ENCODE peak calls at places on chromosomes 12 and 14, in seven cellular contexts. L, C, M, N, K, T and Q are unnamed samples.
A peak's percentile ranks its signal among the peaks of the same experiment; 100 is the strongest.

GRCh38 chr14:100142073-100143040 is 17.1 kb downstream of the DEGS2 start:
- DNase-seq in L (no peak), C (no peak), M (no peak), N (no peak), K (peak; percentile 26), T (peak; percentile 81), Q (no peak)

GRCh38 chr14:105530446-105531087 is 4.2 kb downstream of the TMEM121 start:
- DNase-seq in L (no peak), C (no peak), M (no peak), N (no peak), K (no peak), T (no peak), Q (no peak)

GRCh38 chr14:103869406-103870143 is 22.2 kb upstream of the PPP1R13B start:
- DNase-seq in L (no peak), C (no peak), M (no peak), N (no peak), K (no peak), T (peak; percentile 20), Q (no peak)

GRCh38 chr14:23660290-23661226 is 24.4 kb downstream of the DHRS2 start:
- DNase-seq in L (no peak), C (no peak), M (no peak), N (no peak), K (no peak), T (no peak), Q (no peak)

GRCh38 chr12:130026608-130027176 is 122.9 kb upstream of the TMEM132D start:
- DNase-seq in L (peak; percentile 66), C (no peak), M (no peak), N (no peak), K (peak; percentile 44), T (no peak), Q (peak; percentile 6)

GRCh38 chr14:61322011-61322798 is 826 bp downstream of the PRKCH start:
- DNase-seq in L (peak; percentile 43), C (peak; percentile 81), M (no peak), N (no peak), K (no peak), T (peak; percentile 55), Q (no peak)

GRCh38 chr12:1527789-1528188 is 66.6 kb downstream of the FBXL14 start:
- DNase-seq in L (no peak), C (peak; percentile 27), M (peak; percentile 88), N (no peak), K (peak; percentile 39), T (no peak), Q (no peak)

GRCh38 chr12:11649413-11650278 is at the start of gene ETV6:
- DNase-seq in L (peak; percentile 79), C (no peak), M (peak; percentile 81), N (peak; percentile 76), K (peak; percentile 96), T (peak; percentile 75), Q (peak; percentile 81)

GRCh38 chr14:104289485-104289884 is 151.1 kb downstream of the KIF26A start:
- DNase-seq in L (no peak), C (peak; percentile 10), M (no peak), N (no peak), K (no peak), T (peak; percentile 17), Q (no peak)

GRCh38 chr12:51051787-51052186 is 3.7 kb downstream of the LETMD1 start:
- DNase-seq in L (no peak), C (no peak), M (no peak), N (no peak), K (peak; percentile 50), T (no peak), Q (no peak)

GRCh38 chr14:23569443-23570151 is 2.0 kb upstream of the AP1G2 start:
- DNase-seq in L (peak; percentile 90), C (peak; percentile 61), M (no peak), N (no peak), K (peak; percentile 40), T (no peak), Q (no peak)

GRCh38 chr14:88554458-88555286 is at the start of gene PTPN21:
- DNase-seq in L (peak; percentile 84), C (peak; percentile 79), M (peak; percentile 76), N (no peak), K (peak; percentile 67), T (peak; percentile 86), Q (no peak)

DNA sequence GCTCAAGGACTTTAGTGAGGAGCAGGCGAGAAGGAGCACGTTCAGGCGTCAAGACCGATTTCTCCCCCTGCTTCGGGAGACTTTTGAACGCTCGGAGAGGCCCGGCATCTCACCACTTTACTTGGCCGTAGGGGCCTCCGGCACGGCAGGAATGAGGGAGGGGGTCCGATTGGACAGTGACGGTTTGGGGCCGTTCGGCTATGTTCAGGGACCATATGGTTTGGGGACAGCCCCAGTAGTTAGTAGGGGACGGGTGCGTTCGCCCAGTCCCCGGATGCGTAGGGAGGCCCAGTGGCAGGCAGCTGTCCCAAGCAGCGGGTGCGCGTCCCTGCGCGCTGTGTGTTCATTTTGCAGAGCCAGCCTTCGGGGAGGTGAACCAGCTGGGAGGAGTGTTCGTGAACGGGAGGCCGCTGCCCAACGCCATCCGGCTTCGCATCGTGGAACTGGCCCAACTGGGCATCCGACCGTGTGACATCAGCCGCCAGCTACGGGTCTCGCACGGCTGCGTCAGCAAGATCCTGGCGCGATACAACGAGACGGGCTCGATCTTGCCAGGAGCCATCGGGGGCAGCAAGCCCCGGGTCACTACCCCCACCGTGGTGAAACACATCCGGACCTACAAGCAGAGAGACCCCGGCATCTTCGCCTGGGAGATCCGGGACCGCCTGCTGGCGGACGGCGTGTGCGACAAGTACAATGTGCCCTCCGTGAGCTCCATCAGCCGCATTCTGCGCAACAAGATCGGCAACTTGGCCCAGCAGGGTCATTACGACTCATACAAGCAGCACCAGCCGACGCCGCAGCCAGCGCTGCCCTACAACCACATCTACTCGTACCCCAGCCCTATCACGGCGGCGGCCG is 1.1 kb downstream of the PAX9 start:
- DNase-seq in L (peak; percentile 77), C (peak; percentile 56), M (no peak), N (no peak), K (peak; percentile 5), T (no peak), Q (no peak)
- H3K4me3 ChIP-seq in L (peak overlapping the region; percentile 56), C (peak overlapping the region; percentile 43), M (peak overlapping the region; percentile 22), N (no peak overlapping the region), K (peak overlapping the region; percentile 32), T (peak overlapping the region; percentile 15), Q (peak overlapping the region; percentile 36)

GRCh38 chr12:124053855-124054254 is 80.8 kb downstream of the ZNF664 start:
- DNase-seq in L (peak; percentile 88), C (no peak), M (peak; percentile 50), N (peak; percentile 18), K (peak; percentile 90), T (peak; percentile 57), Q (peak; percentile 68)
- TF ChIP-seq CTCF in L (peak; percentile 94), C (no peak), M (peak; percentile 81), N (peak; percentile 63), K (peak; percentile 93), T (peak; percentile 42), Q (peak; percentile 83)

GRCh38 chr12:16604853-16605252 is 1.1 kb downstream of the LMO3 start:
- DNase-seq in L (peak; percentile 53), C (no peak), M (no peak), N (no peak), K (no peak), T (no peak), Q (no peak)
- H3K4me3 ChIP-seq in L (peak overlapping the region; percentile 85), C (peak overlapping the region; percentile 50), M (no peak overlapping the region), N (peak overlapping the region; percentile 69), K (no peak overlapping the region), T (peak overlapping the region; percentile 49), Q (peak overlapping the region; percentile 47)

DNA sequence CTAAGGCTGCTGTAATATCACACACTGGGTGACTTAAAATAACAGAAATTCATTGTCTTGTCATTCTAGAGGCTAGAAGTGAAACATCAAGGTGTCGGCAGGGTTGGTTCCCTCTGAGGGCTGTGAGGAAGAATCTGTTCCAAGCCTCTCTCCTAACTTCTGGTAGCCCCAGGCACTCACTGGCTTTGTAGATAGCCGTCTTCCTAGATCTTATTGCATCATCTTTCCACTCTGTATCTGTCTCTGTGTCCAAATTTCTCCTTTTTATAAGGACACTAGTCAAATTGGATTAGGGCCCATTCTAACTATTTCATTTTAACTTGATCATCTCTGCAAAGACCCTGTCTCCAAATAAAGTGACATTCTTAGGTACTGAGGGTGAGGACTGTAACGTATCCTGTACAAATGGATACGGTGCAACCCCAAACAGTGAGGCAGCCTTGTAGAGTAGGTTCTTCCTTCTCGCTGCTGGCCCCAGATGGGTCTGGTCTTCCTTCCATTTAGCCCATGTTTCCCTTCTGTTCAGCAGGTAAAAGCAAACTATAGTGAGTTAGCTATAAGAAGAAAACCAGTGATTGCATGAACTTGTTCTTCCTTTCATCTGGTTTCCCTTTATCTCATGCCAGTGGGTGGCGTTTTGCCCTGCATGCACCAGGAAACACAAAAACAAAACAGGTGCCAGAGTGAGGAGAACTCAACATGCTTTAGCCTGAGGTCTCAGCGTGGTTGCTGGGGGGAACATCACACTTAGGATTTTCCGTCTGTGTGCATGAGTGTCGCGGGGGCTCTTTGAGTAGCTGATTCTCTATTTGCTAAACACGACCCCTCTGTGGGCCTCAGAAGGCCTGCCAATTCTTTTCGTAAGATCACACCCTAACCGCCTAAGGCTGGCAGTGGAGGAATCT is 19.5 kb downstream of the TTC9 start:
- DNase-seq in L (no peak), C (no peak), M (no peak), N (no peak), K (no peak), T (no peak), Q (no peak)
- TF ChIP-seq CTCF in L (peak; percentile 10), C (no peak), M (no peak), N (no peak), K (no peak), T (no peak), Q (no peak)

DNA sequence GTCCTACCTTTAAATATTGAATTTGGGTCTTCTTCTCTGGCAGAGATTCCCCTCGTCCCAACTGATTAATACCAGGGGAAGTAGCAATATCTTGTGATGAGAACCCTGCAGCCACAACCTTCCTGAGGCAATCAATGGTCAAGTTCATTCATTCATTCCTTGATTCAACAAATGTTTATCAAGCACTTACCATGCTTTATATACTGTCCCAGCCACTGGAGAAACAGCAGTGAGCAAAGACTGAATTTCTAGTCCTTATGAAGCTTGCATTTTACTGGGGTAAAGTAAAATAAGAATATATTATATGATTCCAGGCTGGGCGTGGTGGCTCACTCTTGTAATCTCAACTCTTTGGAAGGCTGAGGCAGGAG is 300 bp upstream of the GIT2 start:
- DNase-seq in L (no peak), C (no peak), M (no peak), N (no peak), K (no peak), T (no peak), Q (no peak)
- H3K4me3 ChIP-seq in L (peak overlapping the region; percentile 88), C (peak overlapping the region; percentile 99), M (peak overlapping the region; percentile 78), N (peak overlapping the region; percentile 90), K (peak overlapping the region; percentile 96), T (peak overlapping the region; percentile 86), Q (peak overlapping the region; percentile 87)

GRCh38 chr12:95956557-95957145 is 13.5 kb downstream of the AMDHD1 start:
- DNase-seq in L (peak; percentile 29), C (no peak), M (no peak), N (no peak), K (no peak), T (no peak), Q (no peak)

GRCh38 chr12:95953000-95953399 is 9.9 kb downstream of the AMDHD1 start:
- DNase-seq in L (no peak), C (no peak), M (no peak), N (no peak), K (no peak), T (no peak), Q (no peak)

GRCh38 chr12:95959107-95959506 is 16.0 kb downstream of the AMDHD1 start:
- DNase-seq in L (peak; percentile 63), C (no peak), M (no peak), N (no peak), K (peak; percentile 34), T (no peak), Q (no peak)

GRCh38 chr12:95951515-95951914 is 8.4 kb downstream of the AMDHD1 start:
- DNase-seq in L (no peak), C (no peak), M (no peak), N (no peak), K (no peak), T (no peak), Q (no peak)

GRCh38 chr12:95955549-95956159 is 12.5 kb downstream of the AMDHD1 start:
- DNase-seq in L (peak; percentile 23), C (no peak), M (no peak), N (no peak), K (no peak), T (no peak), Q (no peak)
- TF ChIP-seq CTCF in L (peak; percentile 39), C (no peak), M (no peak), N (no peak), K (no peak), T (no peak), Q (no peak)